ENCODE peak calls at places on chromosomes 11 and 22, in seven cellular contexts. One of them, this sample, is unnamed.

GRCh38 chr11:2092464-2092910 is 46.7 kb downstream of the IGF2 start:
- DNase-seq in HFFc6: no peak
- DNase-seq in cardiac muscle cell: no peak
- DNase-seq in HL-60: no peak
- DNase-seq in glutamatergic neuron: no peak
- DNase-seq in sigmoid colon: peak
- DNase-seq in BJ: no peak
- DNase-seq in this sample: no peak

GRCh38 chr22:49267996-49268395 is 559.7 kb downstream of the BRD1 start:
- DNase-seq in HFFc6: no peak
- DNase-seq in cardiac muscle cell: no peak
- DNase-seq in HL-60: no peak
- DNase-seq in glutamatergic neuron: no peak
- DNase-seq in sigmoid colon: no peak
- DNase-seq in BJ: no peak
- DNase-seq in this sample: no peak

GRCh38 chr11:65384301-65384889 is 1.9 kb upstream of the SLC25A45 start:
- DNase-seq in HFFc6: peak
- DNase-seq in cardiac muscle cell: peak
- DNase-seq in HL-60: no peak
- DNase-seq in glutamatergic neuron: no peak
- DNase-seq in sigmoid colon: no peak
- DNase-seq in BJ: no peak
- DNase-seq in this sample: no peak

GRCh38 chr22:31241936-31242335 is 29.8 kb downstream of the LIMK2 start:
- DNase-seq in HFFc6: peak
- DNase-seq in cardiac muscle cell: no peak
- DNase-seq in HL-60: no peak
- DNase-seq in glutamatergic neuron: no peak
- DNase-seq in sigmoid colon: no peak
- DNase-seq in BJ: no peak
- DNase-seq in this sample: no peak

GRCh38 chr11:35036642-35037041 is 102.3 kb upstream of the CD44 start:
- DNase-seq in HFFc6: no peak
- DNase-seq in cardiac muscle cell: no peak
- DNase-seq in HL-60: no peak
- DNase-seq in glutamatergic neuron: no peak
- DNase-seq in sigmoid colon: no peak
- DNase-seq in BJ: no peak
- DNase-seq in this sample: no peak

GRCh38 chr11:57873196-57873911 is 111.8 kb downstream of the CTNND1 start:
- DNase-seq in HFFc6: no peak
- DNase-seq in cardiac muscle cell: no peak
- DNase-seq in HL-60: no peak
- DNase-seq in glutamatergic neuron: no peak
- DNase-seq in sigmoid colon: no peak
- DNase-seq in BJ: no peak
- DNase-seq in this sample: no peak

GRCh38 chr11:74466916-74467885 is at the start of gene KCNE3:
- DNase-seq in HFFc6: no peak
- DNase-seq in cardiac muscle cell: no peak
- DNase-seq in HL-60: no peak
- DNase-seq in glutamatergic neuron: peak
- DNase-seq in sigmoid colon: peak
- DNase-seq in BJ: no peak
- DNase-seq in this sample: peak

GRCh38 chr11:19374189-19374588 is 133.4 kb upstream of the E2F8 start:
- DNase-seq in HFFc6: peak
- DNase-seq in cardiac muscle cell: no peak
- DNase-seq in HL-60: no peak
- DNase-seq in glutamatergic neuron: no peak
- DNase-seq in sigmoid colon: no peak
- DNase-seq in BJ: peak
- DNase-seq in this sample: no peak

DNA sequence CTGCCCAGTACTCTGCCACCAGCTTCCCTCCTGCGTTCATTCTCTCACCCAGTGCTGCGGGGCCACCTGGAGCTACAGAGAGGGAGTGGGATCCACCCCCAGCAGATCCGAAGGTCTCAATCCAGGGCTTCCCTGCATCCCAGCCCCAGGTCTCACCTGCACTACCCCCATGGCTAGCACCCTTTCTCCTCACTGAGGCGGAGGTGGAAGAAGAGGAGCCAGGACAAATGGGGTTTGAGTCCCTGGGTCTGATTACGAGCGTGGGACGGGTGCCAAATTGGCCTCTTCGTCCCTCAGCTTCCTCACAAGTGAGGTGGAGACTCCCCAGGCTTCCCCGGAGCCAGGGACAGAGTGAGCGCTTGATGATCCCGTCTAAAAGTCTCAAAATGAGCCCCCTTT is 64.2 kb downstream of the NFAM1 start:
- DNase-seq in HFFc6: no peak
- DNase-seq in cardiac muscle cell: no peak
- DNase-seq in HL-60: no peak
- DNase-seq in glutamatergic neuron: no peak
- DNase-seq in sigmoid colon: peak
- DNase-seq in BJ: no peak
- DNase-seq in this sample: no peak
- TF ChIP-seq CTCF in HFFc6: no peak
- TF ChIP-seq CTCF in cardiac muscle cell: no peak
- TF ChIP-seq CTCF in HL-60: no peak
- TF ChIP-seq CTCF in glutamatergic neuron: no peak
- TF ChIP-seq CTCF in sigmoid colon: no peak
- TF ChIP-seq CTCF in BJ: no peak
- TF ChIP-seq CTCF in this sample: no peak

GRCh38 chr22:19641254-19641982 is 72.9 kb upstream of the SEPTIN5 start:
- DNase-seq in HFFc6: no peak
- DNase-seq in cardiac muscle cell: peak
- DNase-seq in HL-60: no peak
- DNase-seq in glutamatergic neuron: peak
- DNase-seq in sigmoid colon: no peak
- DNase-seq in BJ: no peak
- DNase-seq in this sample: peak
- TF ChIP-seq CTCF in HFFc6: peak
- TF ChIP-seq CTCF in cardiac muscle cell: peak
- TF ChIP-seq CTCF in HL-60: no peak
- TF ChIP-seq CTCF in glutamatergic neuron: peak
- TF ChIP-seq CTCF in sigmoid colon: no peak
- TF ChIP-seq CTCF in BJ: peak
- TF ChIP-seq CTCF in this sample: peak

GRCh38 chr11:6813651-6814050 is 14.2 kb upstream of the OR6A2 start:
- DNase-seq in HFFc6: no peak
- DNase-seq in cardiac muscle cell: no peak
- DNase-seq in HL-60: no peak
- DNase-seq in glutamatergic neuron: no peak
- DNase-seq in sigmoid colon: no peak
- DNase-seq in BJ: no peak
- DNase-seq in this sample: no peak

GRCh38 chr11:6812391-6813005 is 13.0 kb upstream of the OR6A2 start:
- DNase-seq in HFFc6: peak
- DNase-seq in cardiac muscle cell: peak
- DNase-seq in HL-60: peak
- DNase-seq in glutamatergic neuron: no peak
- DNase-seq in sigmoid colon: no peak
- DNase-seq in BJ: no peak
- DNase-seq in this sample: peak

GRCh38 chr11:6818967-6819366 is 19.5 kb upstream of the OR6A2 start:
- DNase-seq in HFFc6: no peak
- DNase-seq in cardiac muscle cell: no peak
- DNase-seq in HL-60: no peak
- DNase-seq in glutamatergic neuron: no peak
- DNase-seq in sigmoid colon: no peak
- DNase-seq in BJ: no peak
- DNase-seq in this sample: no peak

GRCh38 chr11:6817668-6818067 is 18.2 kb upstream of the OR6A2 start:
- DNase-seq in HFFc6: no peak
- DNase-seq in cardiac muscle cell: no peak
- DNase-seq in HL-60: no peak
- DNase-seq in glutamatergic neuron: peak
- DNase-seq in sigmoid colon: no peak
- DNase-seq in BJ: no peak
- DNase-seq in this sample: no peak
- TF ChIP-seq CTCF in HFFc6: peak
- TF ChIP-seq CTCF in cardiac muscle cell: no peak
- TF ChIP-seq CTCF in HL-60: no peak
- TF ChIP-seq CTCF in glutamatergic neuron: no peak
- TF ChIP-seq CTCF in sigmoid colon: no peak
- TF ChIP-seq CTCF in BJ: peak
- TF ChIP-seq CTCF in this sample: no peak

DNA sequence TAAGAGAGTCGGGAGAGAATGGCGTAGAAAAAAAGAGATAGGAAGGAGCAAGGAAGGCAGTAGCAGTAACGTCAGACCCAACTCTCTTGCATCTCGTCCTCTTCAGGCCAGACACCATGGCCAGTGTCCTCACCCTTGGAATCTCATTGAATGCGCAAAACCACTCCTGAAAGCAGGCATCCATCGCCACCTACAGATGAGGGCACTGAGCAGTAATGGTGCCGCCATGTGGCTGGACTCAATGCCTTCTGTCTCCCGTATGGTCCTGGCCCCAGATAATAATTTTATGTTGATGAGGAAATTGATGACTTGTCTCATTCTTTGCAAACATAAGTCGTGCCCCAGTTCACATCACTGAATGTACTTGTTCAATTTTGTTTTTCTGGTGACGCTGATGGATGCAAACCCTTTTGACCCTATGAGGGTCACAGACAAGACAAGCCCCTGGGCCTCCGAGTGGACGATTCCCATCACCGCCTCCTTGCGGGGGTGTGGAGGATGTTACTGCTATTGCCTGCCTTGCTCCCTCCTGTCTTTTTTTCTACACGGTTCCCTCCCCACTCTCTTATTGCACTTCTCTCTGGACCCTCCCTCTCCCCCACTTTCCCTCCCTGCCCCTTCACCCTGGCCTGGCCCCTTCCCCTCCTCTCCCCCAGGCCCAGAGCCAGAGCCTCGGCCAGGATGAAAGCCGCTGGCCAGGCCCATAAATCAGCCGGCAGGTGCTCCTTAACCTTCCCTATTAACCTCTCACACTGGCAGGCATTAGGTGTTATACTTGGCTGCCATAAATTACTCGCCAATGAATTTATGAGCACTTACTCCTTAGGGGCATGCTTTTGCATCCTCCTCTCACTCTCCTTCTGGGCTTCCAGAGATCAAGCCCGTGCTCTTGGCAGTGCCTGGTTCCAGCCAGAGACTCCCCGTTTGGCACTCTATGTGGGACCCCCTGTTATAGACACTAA is 18.1 kb upstream of the ALX4 start:
- DNase-seq in HFFc6: no peak
- DNase-seq in cardiac muscle cell: no peak
- DNase-seq in HL-60: no peak
- DNase-seq in glutamatergic neuron: no peak
- DNase-seq in sigmoid colon: no peak
- DNase-seq in BJ: no peak
- DNase-seq in this sample: peak
- TF ChIP-seq CTCF in HFFc6: peak
- TF ChIP-seq CTCF in cardiac muscle cell: peak
- TF ChIP-seq CTCF in HL-60: no peak
- TF ChIP-seq CTCF in glutamatergic neuron: no peak
- TF ChIP-seq CTCF in sigmoid colon: no peak
- TF ChIP-seq CTCF in BJ: peak
- TF ChIP-seq CTCF in this sample: no peak